ENCODE peak calls at places on chromosomes 2 and 18, in four cellular contexts. M, H, D and F are unnamed samples.

GRCh38 chr18:37532917-37533316 is 32.7 kb downstream of the CELF4 start:
- DNase-seq in M (peak), D (no peak), H (no peak), F (no peak)

GRCh38 chr18:51339866-51340265 is 142.4 kb upstream of the MEX3C start:
- DNase-seq in H (no peak), M (no peak), D (no peak), F (peak)

GRCh38 chr2:79453918-79454317 is 58.9 kb upstream of the CTNNA2 start:
- DNase-seq in M (no peak), H (no peak), D (no peak), F (peak)

GRCh38 chr2:219182331-219183150 is 4.5 kb downstream of the RETREG2 start:
- DNase-seq in D (no peak), H (no peak), M (no peak), F (no peak)

GRCh38 chr2:67895171-67895941 is 167.4 kb downstream of the C1D start:
- DNase-seq in M (peak), D (peak), H (no peak), F (no peak)

GRCh38 chr18:57816208-57816999 is 13.3 kb upstream of the ATP8B1 start:
- DNase-seq in H (no peak), M (no peak), D (no peak), F (no peak)

GRCh38 chr2:3493610-3493997 is 25.7 kb downstream of the ADI1 start:
- DNase-seq in M (peak), D (no peak), H (peak), F (peak)

GRCh38 chr2:162116372-162116771 is 35.7 kb downstream of the GCG start:
- DNase-seq in M (no peak), H (peak), D (no peak), F (peak)

GRCh38 chr2:54767921-54768320 is 44.5 kb downstream of the EML6 start:
- DNase-seq in M (no peak), H (peak), D (no peak), F (peak)

GRCh38 chr2:69567909-69568300 is 75.6 kb downstream of the AAK1 start:
- DNase-seq in H (peak), M (no peak), D (no peak), F (no peak)

GRCh38 chr2:215624423-215624829 is 188.6 kb upstream of the FN1 start:
- DNase-seq in H (peak), M (peak), D (peak), F (peak)

GRCh38 chr2:60836491-60836890 is 44.9 kb upstream of the REL start:
- DNase-seq in H (no peak), M (no peak), D (no peak), F (no peak)

GRCh38 chr2:134379293-134379692 is 125.4 kb downstream of the MGAT5 start:
- DNase-seq in D (peak), M (no peak), H (no peak), F (peak)
- H3K4me3 ChIP-seq in D (no peak), M (no peak), H (no peak), F (no peak)

DNA sequence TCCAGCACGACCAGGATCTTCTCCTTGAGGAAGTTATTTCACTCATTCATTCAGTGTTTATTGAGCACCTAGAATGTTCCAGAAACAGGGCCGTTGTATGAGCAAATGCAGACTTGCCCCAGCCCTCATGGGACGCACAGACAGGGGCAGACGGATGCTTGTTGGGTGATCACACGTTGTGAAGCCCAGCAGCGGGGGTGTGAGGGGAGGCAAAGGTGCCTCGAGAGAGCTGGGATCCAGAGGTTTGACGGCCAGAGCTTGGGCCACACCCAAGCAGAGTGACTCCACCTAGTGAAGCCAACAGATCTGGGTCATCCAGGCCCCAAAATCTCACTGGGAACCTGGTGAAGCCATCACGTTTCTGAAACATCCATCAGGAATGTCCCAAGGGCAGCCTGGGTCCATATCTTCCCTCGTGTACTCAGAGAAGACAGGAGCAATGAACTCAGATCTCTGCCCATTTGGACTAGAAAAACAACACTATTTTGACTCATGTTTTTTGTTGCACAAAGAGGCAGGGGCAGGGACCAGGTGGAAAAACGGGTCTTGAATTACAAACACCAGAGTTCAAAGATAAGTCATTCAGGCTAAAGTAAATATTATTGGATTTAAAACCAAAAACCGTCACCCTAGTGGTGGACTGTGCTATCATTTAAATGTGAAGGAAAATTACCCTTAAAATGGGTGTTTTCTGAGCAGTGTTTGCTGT is 54.9 kb upstream of the RBM44 start:
- DNase-seq in D (no peak), M (no peak), H (peak), F (no peak)
- TF ChIP-seq CTCF in D (no peak), M (no peak), H (peak), F (no peak)

DNA sequence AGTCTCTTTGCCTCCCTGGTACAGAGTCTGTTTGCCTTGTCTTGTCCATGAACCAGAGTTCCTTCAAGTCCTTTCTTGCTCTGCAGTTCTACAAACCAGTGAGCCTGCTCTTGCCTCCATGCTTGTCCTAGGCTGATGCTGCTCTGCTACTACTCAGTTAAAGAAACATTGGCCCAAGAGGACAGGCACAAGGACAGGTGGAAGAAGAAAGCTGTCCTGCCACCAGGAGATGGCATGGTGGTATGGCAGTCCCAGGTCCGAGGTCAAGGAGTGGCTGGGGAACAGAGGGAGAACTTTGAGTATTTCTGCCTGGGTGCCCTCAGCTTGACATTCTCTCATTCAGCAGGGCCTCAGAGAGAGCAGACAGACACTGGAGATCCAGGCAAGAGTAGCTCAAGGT is 20.6 kb downstream of the TTC32 start:
- DNase-seq in D (no peak), M (no peak), H (no peak), F (no peak)
- H3K4me3 ChIP-seq in D (no peak), M (no peak), H (no peak), F (no peak)

GRCh38 chr2:25566094-25566493 is 107.3 kb downstream of the DTNB start:
- DNase-seq in M (no peak), H (no peak), D (no peak), F (no peak)
- TF ChIP-seq CTCF in M (no peak), H (no peak), D (no peak), F (no peak)

GRCh38 chr2:46187112-46187618 is 110.0 kb upstream of the EPAS1 start:
- DNase-seq in M (no peak), H (peak), D (peak), F (peak)
- H3K4me3 ChIP-seq in M (no peak), H (peak), D (peak), F (peak)